ENCODE peak calls at places on chromosomes 6 and 20, in ten cellular contexts. N is IMR-90; J is RWPE1; C is cardiac fibroblast; H is CD8-positive, alpha-beta T cell; X is right lobe of liver; E is tibial artery; Z is left colon; O is stimulated activated CD8-positive, alpha-beta memory T cell treated with anti-CD3 and anti-CD28 coated beads, Interleukin-2, amount 100 ng/mL, for 1 hour; G is EL. K is an unnamed sample.

GRCh38 chr20:52279667-52280180 is 88.1 kb upstream of the ZFP64 start:
- DNase-seq in G (no peak), C (no peak), N (no peak), X (no peak), Z (no peak), O (no peak), J (no peak), H (no peak), E (no peak), K (no peak)

GRCh38 chr6:431504-431903 is 40.0 kb downstream of the IRF4 start:
- DNase-seq in G (no peak), J (no peak), H (no peak), Z (no peak), C (no peak), O (no peak), E (no peak), N (no peak), X (no peak), K (no peak)

GRCh38 chr20:44092551-44093248 is 94.3 kb downstream of the JPH2 start:
- DNase-seq in N (peak; percentile 49), E (no peak), J (no peak), G (peak; percentile 57), O (no peak), H (no peak), X (no peak), C (peak; percentile 79), Z (no peak), K (no peak)

GRCh38 chr6:170224694-170225660 is 65.9 kb downstream of the DLL1 start:
- DNase-seq in G (peak; percentile 52), Z (no peak), X (peak; percentile 88), O (no peak), N (peak; percentile 44), E (peak; percentile 54), C (no peak), H (no peak), J (peak; percentile 86), K (no peak)

GRCh38 chr6:35736293-35736894 is 438 bp upstream of the ARMC12 start:
- DNase-seq in H (peak; percentile 84), E (peak; percentile 84), Z (peak; percentile 73), J (peak; percentile 78), O (peak; percentile 73), X (peak; percentile 62), G (peak; percentile 71), C (peak; percentile 74), N (peak; percentile 37), K (peak; percentile 65)

GRCh38 chr6:129345890-129346289 is 364.1 kb downstream of the ARHGAP18 start:
- DNase-seq in N (peak; percentile 91), J (peak; percentile 12), C (peak; percentile 86), E (no peak), X (no peak), H (no peak), O (no peak), G (peak; percentile 77), Z (no peak), K (no peak)

GRCh38 chr20:57590485-57591288 is 29.5 kb downstream of the ZBP1 start:
- DNase-seq in X (peak; percentile 18), N (no peak), Z (no peak), G (no peak), C (no peak), H (no peak), J (no peak), O (no peak), E (no peak), K (no peak)

GRCh38 chr20:58202039-58202438 is 26.4 kb downstream of the ANKRD60 start:
- DNase-seq in J (no peak), N (no peak), O (no peak), H (no peak), Z (no peak), X (no peak), G (no peak), E (no peak), C (no peak), K (no peak)

GRCh38 chr20:31712564-31713311 is 9.9 kb downstream of the BCL2L1 start:
- DNase-seq in J (peak; percentile 98), O (no peak), N (peak; percentile 82), C (peak; percentile 97), G (peak; percentile 92), H (no peak), X (no peak), Z (peak; percentile 91), E (peak; percentile 96), K (peak; percentile 80)

GRCh38 chr6:113009682-113010081 is 662.6 kb downstream of the RFPL4B start:
- DNase-seq in H (no peak), N (peak; percentile 35), O (no peak), J (no peak), C (peak; percentile 53), Z (no peak), E (no peak), G (peak; percentile 62), X (no peak), K (no peak)

GRCh38 chr6:51301969-51302368 is 483.3 kb downstream of the TFAP2B start:
- DNase-seq in J (no peak), E (no peak), G (no peak), H (no peak), O (no peak), Z (no peak), X (no peak), C (no peak), N (no peak), K (no peak)

GRCh38 chr6:165751486-165751885 is 88.4 kb upstream of the PDE10A start:
- DNase-seq in J (no peak), X (no peak), O (no peak), H (no peak), N (no peak), E (no peak), C (peak; percentile 49), G (no peak), Z (no peak), K (no peak)

GRCh38 chr6:3454206-3455016 is 2.4 kb downstream of the SLC22A23 start:
- DNase-seq in E (no peak), O (no peak), H (no peak), G (no peak), N (no peak), C (peak; percentile 9), X (no peak), Z (no peak), J (peak; percentile 34), K (no peak)

GRCh38 chr6:27836080-27836782 is 76.0 kb downstream of the OR2B2 start:
- DNase-seq in C (no peak), G (no peak), Z (no peak), H (no peak), X (no peak), N (no peak), J (no peak), O (no peak), E (no peak), K (no peak)

GRCh38 chr6:45724511-45724910 is 291.1 kb downstream of the CLIC5 start:
- DNase-seq in C (peak; percentile 86), J (peak; percentile 69), H (no peak), O (no peak), X (no peak), Z (no peak), N (peak; percentile 84), E (no peak), G (peak; percentile 90), K (no peak)

GRCh38 chr6:147434508-147434907 is 74.0 kb upstream of the SAMD5 start:
- DNase-seq in C (no peak), J (peak; percentile 45), N (peak; percentile 1), G (peak; percentile 6), E (no peak), H (no peak), Z (no peak), O (no peak), X (no peak), K (no peak)

GRCh38 chr6:26273673-26274595 is 91.1 kb upstream of the BTN3A2 start:
- DNase-seq in G (no peak), J (no peak), E (no peak), H (peak; percentile 50), X (no peak), O (no peak), N (peak; percentile 42), C (no peak), Z (no peak), K (no peak)

GRCh38 chr6:168261234-168261633 is 58.3 kb downstream of the DACT2 start:
- DNase-seq in J (no peak), N (no peak), X (no peak), E (no peak), O (no peak), Z (peak; percentile 47), C (no peak), G (no peak), H (no peak), K (no peak)

GRCh38 chr6:21208114-21208795 is 385.3 kb upstream of the SOX4 start:
- DNase-seq in X (no peak), C (no peak), Z (no peak), O (no peak), J (no peak), G (no peak), H (no peak), E (no peak), N (no peak), K (no peak)

GRCh38 chr6:72621243-72622093 is at the start of gene KCNQ5:
- DNase-seq in G (peak; percentile 51), X (peak; percentile 21), O (no peak), Z (no peak), N (no peak), H (no peak), J (peak; percentile 33), C (peak; percentile 18), E (no peak), K (peak; percentile 24)

GRCh38 chr20:63707558-63708300 is at the start of the genes ARFRP1 and ZGPAT:
- DNase-seq in J (peak; percentile 87), X (peak; percentile 93), C (peak; percentile 75), H (peak; percentile 82), E (peak; percentile 93), N (peak; percentile 67), O (peak; percentile 74), Z (peak; percentile 89), G (peak; percentile 75), K (peak; percentile 87)